ENCODE peak calls at places on chromosomes 7 and 10, in nine cellular contexts. C is foreskin fibroblast, T is body of pancreas, I is ovary, U is astrocyte of the spinal cord, W is epithelial cell of esophagus, L is SK-N-SH, D is upper lobe of right lung, G is GM12864. P is an unnamed sample.

GRCh38 chr7:28477041-28477442 is 64.7 kb downstream of the CREB5 start:
- DNase-seq in C (no peak), T (no peak), I (no peak), U (no peak), W (no peak), L (no peak), D (no peak), G (no peak), P (no peak)

GRCh38 chr7:155993420-155994252 is 181.4 kb upstream of the SHH start:
- DNase-seq in C (no peak), T (no peak), I (no peak), U (no peak), W (peak), L (no peak), D (peak), G (no peak), P (no peak)

GRCh38 chr10:121539757-121540156 is 58.5 kb downstream of the FGFR2 start:
- DNase-seq in C (no peak), T (no peak), I (no peak), U (no peak), W (no peak), L (no peak), D (no peak), G (no peak), P (no peak)

GRCh38 chr10:82826132-82826531 is 951.1 kb downstream of the NRG3 start:
- DNase-seq in C (peak), T (no peak), I (no peak), U (peak), W (peak), L (no peak), D (no peak), G (no peak), P (peak)

GRCh38 chr7:48253020-48253419 is 81.8 kb downstream of the ABCA13 start:
- DNase-seq in C (no peak), T (no peak), I (no peak), U (no peak), W (no peak), L (no peak), D (no peak), G (no peak), P (no peak)

GRCh38 chr7:38142736-38143135 is 35.3 kb upstream of the STARD3NL start:
- DNase-seq in C (no peak), T (no peak), I (no peak), U (no peak), W (no peak), L (no peak), D (no peak), G (peak), P (no peak)

GRCh38 chr7:38211940-38212339 is 33.9 kb downstream of the STARD3NL start:
- DNase-seq in C (no peak), T (no peak), I (no peak), U (no peak), W (no peak), L (no peak), D (no peak), G (no peak), P (no peak)

GRCh38 chr7:44325811-44326241 is 432 bp upstream of the CAMK2B start:
- DNase-seq in C (no peak), T (no peak), I (no peak), U (no peak), W (no peak), L (peak), D (peak), G (no peak), P (no peak)

GRCh38 chr10:70830185-70830584 is 14.4 kb downstream of the SGPL1 start:
- DNase-seq in C (no peak), T (no peak), I (no peak), U (no peak), W (peak), L (no peak), D (no peak), G (no peak), P (no peak)

GRCh38 chr7:135168489-135169140 is 1.9 kb downstream of the CYREN start:
- DNase-seq in C (no peak), T (no peak), I (no peak), U (no peak), W (no peak), L (no peak), D (no peak), G (no peak), P (no peak)

GRCh38 chr7:135166338-135166989 is 4.0 kb downstream of the CYREN start:
- DNase-seq in C (no peak), T (no peak), I (no peak), U (no peak), W (no peak), L (no peak), D (no peak), G (no peak), P (no peak)

GRCh38 chr7:135165862-135166261 is 4.6 kb downstream of the CYREN start:
- DNase-seq in C (no peak), T (no peak), I (no peak), U (no peak), W (no peak), L (no peak), D (no peak), G (no peak), P (no peak)

GRCh38 chr7:135168001-135168400 is 2.5 kb downstream of the CYREN start:
- DNase-seq in C (no peak), T (peak), I (no peak), U (no peak), W (no peak), L (no peak), D (no peak), G (no peak), P (no peak)

DNA sequence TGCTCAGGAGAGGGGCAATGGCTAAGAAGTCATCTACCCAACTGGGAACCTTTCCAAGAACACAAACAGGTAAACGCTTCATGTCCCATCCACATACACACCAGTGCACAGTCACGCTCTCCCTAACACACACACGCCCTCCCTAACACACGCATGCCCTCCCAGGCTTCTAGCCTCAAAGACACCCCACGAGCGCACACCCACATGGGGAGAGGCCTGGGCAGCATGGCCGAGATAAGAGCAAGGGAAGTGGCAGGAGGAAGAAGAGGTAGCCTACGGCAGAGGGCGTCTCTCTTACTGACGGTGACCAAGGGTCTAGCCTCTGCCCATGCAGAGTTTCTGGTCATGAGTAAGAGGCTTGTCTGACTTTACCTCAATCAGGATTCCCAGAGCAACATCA is 3.1 kb downstream of the CYREN start:
- DNase-seq in C (no peak), T (no peak), I (no peak), U (no peak), W (no peak), L (no peak), D (no peak), G (no peak), P (no peak)
- H3K4me3 ChIP-seq in C (no peak), T (no peak), I (no peak), U (no peak), W (no peak), L (no peak), D (no peak), G (no peak), P (no peak)

DNA sequence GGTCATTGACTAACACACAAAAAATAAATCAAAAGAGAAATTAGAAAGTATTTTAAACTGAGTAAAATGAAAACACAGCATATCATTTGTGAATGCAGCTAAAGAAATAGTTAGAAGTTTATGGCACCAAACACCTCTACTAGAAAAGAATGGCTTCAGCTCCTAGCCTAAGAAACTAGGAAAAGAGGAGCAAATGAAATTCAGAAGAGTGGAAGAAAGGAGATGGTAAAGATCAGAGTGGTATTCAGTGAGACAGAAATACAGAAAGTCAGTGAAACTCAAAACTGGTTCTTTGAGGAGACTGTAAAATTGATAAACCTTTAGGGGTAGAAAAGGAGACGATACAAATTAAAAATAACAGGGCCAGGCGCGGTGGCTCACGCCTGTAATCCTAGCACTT is 2.7 kb downstream of the EXOC6 start:
- DNase-seq in C (no peak), T (no peak), I (no peak), U (no peak), W (no peak), L (no peak), D (no peak), G (no peak), P (no peak)
- TF ChIP-seq CTCF in C (no peak), T (no peak), I (no peak), U (no peak), W (no peak), L (no peak), D (no peak), G (no peak), P (no peak)

GRCh38 chr10:12414278-12414988 is 65.1 kb downstream of the CAMK1D start:
- DNase-seq in C (no peak), T (no peak), I (no peak), U (peak), W (no peak), L (no peak), D (no peak), G (no peak), P (no peak)
- H3K4me3 ChIP-seq in C (no peak), T (no peak), I (no peak), U (no peak), W (no peak), L (no peak), D (no peak), G (no peak), P (no peak)

DNA sequence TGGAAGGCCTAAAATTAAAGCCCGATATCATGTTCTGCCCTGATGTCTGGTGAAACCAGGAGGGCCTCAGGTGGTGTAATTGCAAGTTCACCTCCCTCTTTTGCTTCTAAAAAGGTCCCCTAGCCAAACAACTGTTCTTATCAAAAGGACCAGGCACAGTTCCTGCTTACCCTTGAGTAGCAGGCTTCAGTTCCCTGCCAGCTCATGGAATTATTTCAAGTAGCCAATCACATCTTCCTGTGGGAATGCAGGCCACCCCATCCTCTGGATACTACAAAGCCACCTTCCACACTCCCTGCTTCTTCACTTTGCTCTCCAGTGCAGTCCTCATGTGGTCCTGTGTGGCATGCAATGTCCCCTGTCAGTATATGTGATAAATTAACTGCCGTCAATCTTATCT is 97.7 kb upstream of the GALNT17 start:
- DNase-seq in C (no peak), T (no peak), I (no peak), U (no peak), W (no peak), L (no peak), D (no peak), G (no peak), P (no peak)
- TF ChIP-seq CTCF in C (no peak), T (no peak), I (no peak), U (no peak), W (no peak), L (no peak), D (no peak), G (no peak), P (no peak)

GRCh38 chr7:4747013-4747412 is 28.4 kb upstream of the AP5Z1 start:
- DNase-seq in C (no peak), T (no peak), I (no peak), U (no peak), W (no peak), L (no peak), D (no peak), G (no peak), P (no peak)
- H3K4me3 ChIP-seq in C (no peak), T (no peak), I (no peak), U (no peak), W (no peak), L (no peak), D (no peak), G (no peak), P (no peak)

DNA sequence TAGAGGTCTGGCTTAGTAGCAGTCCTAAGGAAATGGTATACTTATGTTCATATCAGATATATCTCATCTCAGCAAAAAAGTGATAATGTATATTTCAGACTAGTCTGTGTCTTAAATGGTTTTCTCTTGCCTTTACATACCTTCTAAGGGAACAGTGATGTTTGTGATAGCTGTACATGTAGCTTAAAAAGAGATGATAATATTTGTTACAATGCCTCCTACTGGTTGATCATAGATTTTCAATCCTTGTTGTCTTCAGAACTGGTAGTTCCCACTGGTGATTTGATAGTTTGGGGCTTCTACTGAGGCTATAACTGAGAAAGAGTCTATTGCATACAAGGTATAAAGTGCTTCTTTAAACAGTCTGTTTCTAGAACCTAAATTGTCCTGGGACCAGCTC is 90.1 kb downstream of the BTRC start:
- DNase-seq in C (no peak), T (no peak), I (no peak), U (peak), W (peak), L (no peak), D (no peak), G (no peak), P (no peak)
- TF ChIP-seq CTCF in C (no peak), T (no peak), I (no peak), U (peak), W (peak), L (peak), D (peak), G (peak), P (peak)

DNA sequence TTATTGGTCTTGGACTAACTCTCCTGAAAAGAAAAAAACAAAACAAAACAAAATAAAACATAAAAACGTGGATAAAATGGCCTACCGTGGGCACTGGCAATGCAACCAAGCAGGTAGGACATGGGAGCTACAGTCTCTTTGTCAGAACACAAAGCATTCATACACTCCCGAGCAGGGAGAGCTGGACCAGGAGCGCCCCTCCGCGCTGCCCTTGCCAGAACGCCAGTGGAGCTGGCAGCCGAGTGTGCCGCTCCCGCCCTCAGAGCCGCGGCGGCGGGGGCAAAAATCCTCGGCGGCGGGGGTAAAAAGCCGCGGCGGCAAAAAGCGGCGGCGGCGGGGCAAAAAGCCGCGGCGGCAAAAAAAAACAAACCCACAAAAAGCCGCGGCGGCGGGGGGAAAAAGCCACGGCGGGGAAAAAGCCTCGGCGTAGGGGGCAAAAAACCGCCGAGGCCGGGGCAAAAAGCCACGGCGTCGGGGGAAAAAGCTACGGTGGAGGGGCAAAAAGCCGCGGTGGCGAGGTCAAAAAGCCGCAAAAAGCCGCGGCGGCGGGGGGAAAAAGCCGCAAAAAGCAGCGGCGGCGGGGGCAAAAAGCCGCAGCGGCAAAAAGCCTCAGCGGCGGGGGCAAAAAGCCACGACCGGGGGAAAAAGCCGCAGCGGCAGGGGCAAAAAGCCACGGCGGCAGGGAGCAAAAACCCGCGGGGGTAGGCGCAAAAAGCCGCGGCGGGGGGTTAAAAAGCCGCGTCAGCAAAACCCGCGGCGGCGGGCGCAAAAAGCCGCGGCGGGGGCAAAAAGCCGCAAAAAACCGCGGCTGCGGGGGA is 418.1 kb downstream of the ZNF716 start:
- DNase-seq in C (no peak), T (peak), I (no peak), U (no peak), W (peak), L (peak), D (no peak), G (no peak), P (no peak)
- H3K4me3 ChIP-seq in C (peak), T (peak), I (peak), U (peak), W (peak), L (peak), D (peak), G (no peak), P (peak)

DNA sequence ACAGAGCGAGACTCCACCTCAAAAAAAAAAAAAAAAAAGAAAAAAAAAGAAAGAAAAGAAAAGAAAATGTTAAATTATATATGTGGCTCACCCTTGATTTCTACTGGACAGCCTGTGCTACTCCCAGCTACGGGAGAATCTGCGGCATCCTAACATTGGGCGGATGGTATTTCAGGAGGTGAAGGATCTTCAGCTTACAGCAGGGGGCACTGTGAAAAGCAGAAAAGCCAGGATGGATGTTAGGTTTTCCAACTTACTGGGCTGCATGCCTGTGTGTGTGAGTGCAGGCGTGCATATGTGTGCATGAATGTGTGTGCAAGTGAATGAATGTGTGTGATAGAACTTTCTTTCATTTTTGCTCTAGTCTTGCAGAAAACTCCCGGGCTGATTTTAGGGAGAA is 1066.5 kb downstream of the TYW1 start:
- DNase-seq in C (no peak), T (no peak), I (no peak), U (no peak), W (no peak), L (peak), D (no peak), G (no peak), P (no peak)
- TF ChIP-seq CTCF in C (no peak), T (no peak), I (no peak), U (no peak), W (no peak), L (peak), D (peak), G (no peak), P (peak)

DNA sequence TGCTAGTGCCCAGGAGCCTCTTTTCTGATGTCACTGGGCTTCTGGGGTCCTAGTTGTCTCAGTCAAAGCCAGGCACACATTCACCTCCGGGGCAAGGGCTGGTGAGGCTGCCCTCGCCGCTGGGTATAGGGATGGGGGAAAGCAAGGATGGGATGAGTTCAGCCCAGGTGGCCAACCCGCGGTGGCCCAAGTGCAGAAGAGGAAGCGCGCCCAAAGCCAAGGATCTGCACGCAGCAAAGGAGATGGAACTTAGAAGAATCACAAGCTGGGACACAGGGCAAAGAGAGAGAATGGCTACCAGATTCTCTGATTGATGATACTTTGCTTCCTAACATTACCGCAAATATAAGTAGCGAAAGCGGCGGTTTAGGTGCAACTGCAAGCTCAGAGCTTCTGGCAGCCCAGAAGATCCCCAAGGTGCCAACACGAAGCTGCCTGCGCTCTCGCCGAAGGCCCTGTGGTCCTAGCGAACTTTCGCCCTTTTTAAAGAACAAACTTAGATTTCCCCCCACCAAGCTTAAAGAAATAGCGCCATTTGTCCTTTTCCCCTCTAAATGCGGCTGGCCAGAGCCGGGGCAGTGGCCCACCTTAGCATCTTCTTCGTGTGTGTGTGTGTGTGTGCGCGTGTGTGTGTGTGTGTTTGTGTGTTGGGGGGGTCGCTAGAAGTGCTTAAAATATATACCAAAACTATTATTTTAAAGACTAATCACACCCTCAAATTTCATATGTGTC is 911 bp upstream of the MKX start:
- DNase-seq in C (no peak), T (no peak), I (no peak), U (no peak), W (peak), L (no peak), D (no peak), G (no peak), P (no peak)
- H3K4me3 ChIP-seq in C (peak), T (no peak), I (peak), U (peak), W (no peak), L (no peak), D (peak), G (no peak), P (peak)

GRCh38 chr10:54133201-54133600 is 667.8 kb downstream of the PCDH15 start:
- DNase-seq in C (no peak), T (no peak), I (no peak), U (no peak), W (peak), L (peak), D (no peak), G (no peak), P (no peak)
- TF ChIP-seq CTCF in C (no peak), T (no peak), I (no peak), U (peak), W (peak), L (peak), D (peak), G (peak), P (no peak)